ENCODE peak calls at places on chromosome 9, in five cellular contexts. One of them, this sample, is unnamed.

GRCh38 chr9:121807918-121808278 is 156.5 kb downstream of the DAB2IP start:
- DNase-seq in neural crest cell: no peak
- DNase-seq in B cell: no peak
- DNase-seq in GM12891: no peak
- DNase-seq in stimulated activated CD4-positive, alpha-beta T cell treated with anti-CD3 and anti-CD28 coated beads, Interleukin-1b, Interleukin-23, amount 100 ng/mL, for 4 hours: no peak
- DNase-seq in this sample: no peak

GRCh38 chr9:85228111-85228855 is 513.5 kb downstream of the AGTPBP1 start:
- DNase-seq in neural crest cell: no peak
- DNase-seq in B cell: no peak
- DNase-seq in GM12891: no peak
- DNase-seq in stimulated activated CD4-positive, alpha-beta T cell treated with anti-CD3 and anti-CD28 coated beads, Interleukin-1b, Interleukin-23, amount 100 ng/mL, for 4 hours: no peak
- DNase-seq in this sample: no peak

GRCh38 chr9:37676411-37676830 is 25.7 kb downstream of the FRMPD1 start:
- DNase-seq in neural crest cell: no peak
- DNase-seq in B cell: no peak
- DNase-seq in GM12891: no peak
- DNase-seq in stimulated activated CD4-positive, alpha-beta T cell treated with anti-CD3 and anti-CD28 coated beads, Interleukin-1b, Interleukin-23, amount 100 ng/mL, for 4 hours: no peak
- DNase-seq in this sample: no peak

GRCh38 chr9:108836771-108837170 is 19.0 kb downstream of the ACTL7B start:
- DNase-seq in neural crest cell: no peak
- DNase-seq in B cell: no peak
- DNase-seq in GM12891: no peak
- DNase-seq in stimulated activated CD4-positive, alpha-beta T cell treated with anti-CD3 and anti-CD28 coated beads, Interleukin-1b, Interleukin-23, amount 100 ng/mL, for 4 hours: no peak
- DNase-seq in this sample: no peak

GRCh38 chr9:121340676-121341392 is 29.2 kb downstream of the STOM start:
- DNase-seq in neural crest cell: no peak
- DNase-seq in B cell: no peak
- DNase-seq in GM12891: no peak
- DNase-seq in stimulated activated CD4-positive, alpha-beta T cell treated with anti-CD3 and anti-CD28 coated beads, Interleukin-1b, Interleukin-23, amount 100 ng/mL, for 4 hours: no peak
- DNase-seq in this sample: peak; percentile 16

GRCh38 chr9:35604578-35605335 is at the start of gene TESK1:
- DNase-seq in neural crest cell: peak; percentile 64
- DNase-seq in B cell: peak; percentile 92
- DNase-seq in GM12891: peak; percentile 94
- DNase-seq in stimulated activated CD4-positive, alpha-beta T cell treated with anti-CD3 and anti-CD28 coated beads, Interleukin-1b, Interleukin-23, amount 100 ng/mL, for 4 hours: peak; percentile 69
- DNase-seq in this sample: peak; percentile 89

GRCh38 chr9:116359958-116360357 is 206.4 kb downstream of the PAPPA start:
- DNase-seq in neural crest cell: no peak
- DNase-seq in B cell: no peak
- DNase-seq in GM12891: no peak
- DNase-seq in stimulated activated CD4-positive, alpha-beta T cell treated with anti-CD3 and anti-CD28 coated beads, Interleukin-1b, Interleukin-23, amount 100 ng/mL, for 4 hours: no peak
- DNase-seq in this sample: no peak

GRCh38 chr9:106149956-106150355 is 455.6 kb downstream of the TMEM38B start:
- DNase-seq in neural crest cell: no peak
- DNase-seq in B cell: no peak
- DNase-seq in GM12891: no peak
- DNase-seq in stimulated activated CD4-positive, alpha-beta T cell treated with anti-CD3 and anti-CD28 coated beads, Interleukin-1b, Interleukin-23, amount 100 ng/mL, for 4 hours: no peak
- DNase-seq in this sample: no peak

GRCh38 chr9:37608250-37608649 is 15.9 kb upstream of the TOMM5 start:
- DNase-seq in neural crest cell: no peak
- DNase-seq in B cell: no peak
- DNase-seq in GM12891: no peak
- DNase-seq in stimulated activated CD4-positive, alpha-beta T cell treated with anti-CD3 and anti-CD28 coated beads, Interleukin-1b, Interleukin-23, amount 100 ng/mL, for 4 hours: no peak
- DNase-seq in this sample: no peak

GRCh38 chr9:104923289-104923688 is 4.7 kb downstream of the ABCA1 start:
- DNase-seq in neural crest cell: no peak
- DNase-seq in B cell: no peak
- DNase-seq in GM12891: no peak
- DNase-seq in stimulated activated CD4-positive, alpha-beta T cell treated with anti-CD3 and anti-CD28 coated beads, Interleukin-1b, Interleukin-23, amount 100 ng/mL, for 4 hours: no peak
- DNase-seq in this sample: no peak

GRCh38 chr9:128406848-128407391 is 13.7 kb upstream of the CERCAM start:
- DNase-seq in neural crest cell: no peak
- DNase-seq in B cell: no peak
- DNase-seq in GM12891: no peak
- DNase-seq in stimulated activated CD4-positive, alpha-beta T cell treated with anti-CD3 and anti-CD28 coated beads, Interleukin-1b, Interleukin-23, amount 100 ng/mL, for 4 hours: no peak
- DNase-seq in this sample: no peak

GRCh38 chr9:977361-978116 is 1.1 kb downstream of the DMRT3 start:
- DNase-seq in neural crest cell: no peak
- DNase-seq in B cell: no peak
- DNase-seq in GM12891: no peak
- DNase-seq in stimulated activated CD4-positive, alpha-beta T cell treated with anti-CD3 and anti-CD28 coated beads, Interleukin-1b, Interleukin-23, amount 100 ng/mL, for 4 hours: no peak
- DNase-seq in this sample: no peak

GRCh38 chr9:127884427-127884911 is 7.0 kb upstream of the AK1 start:
- DNase-seq in neural crest cell: no peak
- DNase-seq in B cell: no peak
- DNase-seq in GM12891: no peak
- DNase-seq in stimulated activated CD4-positive, alpha-beta T cell treated with anti-CD3 and anti-CD28 coated beads, Interleukin-1b, Interleukin-23, amount 100 ng/mL, for 4 hours: no peak
- DNase-seq in this sample: no peak

GRCh38 chr9:11199335-11199734 is 586.5 kb upstream of the PTPRD start:
- DNase-seq in neural crest cell: no peak
- DNase-seq in B cell: no peak
- DNase-seq in GM12891: no peak
- DNase-seq in stimulated activated CD4-positive, alpha-beta T cell treated with anti-CD3 and anti-CD28 coated beads, Interleukin-1b, Interleukin-23, amount 100 ng/mL, for 4 hours: no peak
- DNase-seq in this sample: no peak

GRCh38 chr9:3004572-3004971 is 160.7 kb upstream of the PUM3 start:
- DNase-seq in neural crest cell: no peak
- DNase-seq in B cell: no peak
- DNase-seq in GM12891: no peak
- DNase-seq in stimulated activated CD4-positive, alpha-beta T cell treated with anti-CD3 and anti-CD28 coated beads, Interleukin-1b, Interleukin-23, amount 100 ng/mL, for 4 hours: no peak
- DNase-seq in this sample: no peak

GRCh38 chr9:76896035-76896434 is 9.9 kb downstream of the PRUNE2 start:
- DNase-seq in neural crest cell: no peak
- DNase-seq in B cell: no peak
- DNase-seq in GM12891: no peak
- DNase-seq in stimulated activated CD4-positive, alpha-beta T cell treated with anti-CD3 and anti-CD28 coated beads, Interleukin-1b, Interleukin-23, amount 100 ng/mL, for 4 hours: no peak
- DNase-seq in this sample: no peak

GRCh38 chr9:134492281-134492691 is 149.3 kb upstream of the COL5A1 start:
- DNase-seq in neural crest cell: no peak
- DNase-seq in B cell: no peak
- DNase-seq in GM12891: no peak
- DNase-seq in stimulated activated CD4-positive, alpha-beta T cell treated with anti-CD3 and anti-CD28 coated beads, Interleukin-1b, Interleukin-23, amount 100 ng/mL, for 4 hours: no peak
- DNase-seq in this sample: no peak

GRCh38 chr9:132238026-132238972 is 76.4 kb downstream of the NTNG2 start:
- DNase-seq in neural crest cell: no peak
- DNase-seq in B cell: no peak
- DNase-seq in GM12891: no peak
- DNase-seq in stimulated activated CD4-positive, alpha-beta T cell treated with anti-CD3 and anti-CD28 coated beads, Interleukin-1b, Interleukin-23, amount 100 ng/mL, for 4 hours: no peak
- DNase-seq in this sample: no peak

GRCh38 chr9:121884057-121884512 is 209.0 kb downstream of the TTLL11 start:
- DNase-seq in neural crest cell: peak; percentile 57
- DNase-seq in B cell: no peak
- DNase-seq in GM12891: no peak
- DNase-seq in stimulated activated CD4-positive, alpha-beta T cell treated with anti-CD3 and anti-CD28 coated beads, Interleukin-1b, Interleukin-23, amount 100 ng/mL, for 4 hours: no peak
- DNase-seq in this sample: no peak

GRCh38 chr9:78676623-78677022 is 379.7 kb downstream of the PSAT1 start:
- DNase-seq in neural crest cell: no peak
- DNase-seq in B cell: no peak
- DNase-seq in GM12891: no peak
- DNase-seq in stimulated activated CD4-positive, alpha-beta T cell treated with anti-CD3 and anti-CD28 coated beads, Interleukin-1b, Interleukin-23, amount 100 ng/mL, for 4 hours: no peak
- DNase-seq in this sample: no peak

GRCh38 chr9:114313186-114313585 is 9.7 kb upstream of the ORM1 start:
- DNase-seq in neural crest cell: no peak
- DNase-seq in B cell: no peak
- DNase-seq in GM12891: no peak
- DNase-seq in stimulated activated CD4-positive, alpha-beta T cell treated with anti-CD3 and anti-CD28 coated beads, Interleukin-1b, Interleukin-23, amount 100 ng/mL, for 4 hours: no peak
- DNase-seq in this sample: no peak

GRCh38 chr9:68538200-68538599 is 2.5 kb downstream of the TMEM252 start:
- DNase-seq in neural crest cell: no peak
- DNase-seq in B cell: no peak
- DNase-seq in GM12891: no peak
- DNase-seq in stimulated activated CD4-positive, alpha-beta T cell treated with anti-CD3 and anti-CD28 coated beads, Interleukin-1b, Interleukin-23, amount 100 ng/mL, for 4 hours: no peak
- DNase-seq in this sample: no peak

GRCh38 chr9:2271426-2271825 is 256.3 kb downstream of the SMARCA2 start:
- DNase-seq in neural crest cell: no peak
- DNase-seq in B cell: peak; percentile 13
- DNase-seq in GM12891: peak; percentile 35
- DNase-seq in stimulated activated CD4-positive, alpha-beta T cell treated with anti-CD3 and anti-CD28 coated beads, Interleukin-1b, Interleukin-23, amount 100 ng/mL, for 4 hours: no peak
- DNase-seq in this sample: peak; percentile 31

GRCh38 chr9:98479449-98479848 is 224.0 kb upstream of the TBC1D2 start:
- DNase-seq in neural crest cell: no peak
- DNase-seq in B cell: no peak
- DNase-seq in GM12891: no peak
- DNase-seq in stimulated activated CD4-positive, alpha-beta T cell treated with anti-CD3 and anti-CD28 coated beads, Interleukin-1b, Interleukin-23, amount 100 ng/mL, for 4 hours: no peak
- DNase-seq in this sample: no peak

GRCh38 chr9:2016411-2017208 is 1.5 kb downstream of the SMARCA2 start:
- DNase-seq in neural crest cell: peak; percentile 22
- DNase-seq in B cell: peak; percentile 85
- DNase-seq in GM12891: peak; percentile 36
- DNase-seq in stimulated activated CD4-positive, alpha-beta T cell treated with anti-CD3 and anti-CD28 coated beads, Interleukin-1b, Interleukin-23, amount 100 ng/mL, for 4 hours: peak; percentile 26
- DNase-seq in this sample: peak; percentile 61

GRCh38 chr9:113620377-113621161 is 157.0 kb downstream of the RGS3 start:
- DNase-seq in neural crest cell: no peak
- DNase-seq in B cell: no peak
- DNase-seq in GM12891: no peak
- DNase-seq in stimulated activated CD4-positive, alpha-beta T cell treated with anti-CD3 and anti-CD28 coated beads, Interleukin-1b, Interleukin-23, amount 100 ng/mL, for 4 hours: no peak
- DNase-seq in this sample: peak; percentile 83

GRCh38 chr9:76846307-76846706 is 59.6 kb downstream of the PRUNE2 start:
- DNase-seq in neural crest cell: no peak
- DNase-seq in B cell: no peak
- DNase-seq in GM12891: no peak
- DNase-seq in stimulated activated CD4-positive, alpha-beta T cell treated with anti-CD3 and anti-CD28 coated beads, Interleukin-1b, Interleukin-23, amount 100 ng/mL, for 4 hours: no peak
- DNase-seq in this sample: no peak

GRCh38 chr9:124045076-124045829 is 33.7 kb downstream of the LHX2 start:
- DNase-seq in neural crest cell: no peak
- DNase-seq in B cell: peak; percentile 24
- DNase-seq in GM12891: no peak
- DNase-seq in stimulated activated CD4-positive, alpha-beta T cell treated with anti-CD3 and anti-CD28 coated beads, Interleukin-1b, Interleukin-23, amount 100 ng/mL, for 4 hours: no peak
- DNase-seq in this sample: peak; percentile 31

GRCh38 chr9:14895806-14896205 is 14.4 kb downstream of the FREM1 start:
- DNase-seq in neural crest cell: no peak
- DNase-seq in B cell: no peak
- DNase-seq in GM12891: no peak
- DNase-seq in stimulated activated CD4-positive, alpha-beta T cell treated with anti-CD3 and anti-CD28 coated beads, Interleukin-1b, Interleukin-23, amount 100 ng/mL, for 4 hours: no peak
- DNase-seq in this sample: no peak

GRCh38 chr9:3675964-3676363 is 150.2 kb upstream of the RFX3 start:
- DNase-seq in neural crest cell: no peak
- DNase-seq in B cell: no peak
- DNase-seq in GM12891: no peak
- DNase-seq in stimulated activated CD4-positive, alpha-beta T cell treated with anti-CD3 and anti-CD28 coated beads, Interleukin-1b, Interleukin-23, amount 100 ng/mL, for 4 hours: no peak
- DNase-seq in this sample: no peak

GRCh38 chr9:38309324-38310195 is 82.9 kb upstream of the ALDH1B1 start:
- DNase-seq in neural crest cell: no peak
- DNase-seq in B cell: no peak
- DNase-seq in GM12891: no peak
- DNase-seq in stimulated activated CD4-positive, alpha-beta T cell treated with anti-CD3 and anti-CD28 coated beads, Interleukin-1b, Interleukin-23, amount 100 ng/mL, for 4 hours: no peak
- DNase-seq in this sample: no peak

GRCh38 chr9:133994359-133995011 is 2.4 kb upstream of the VAV2 start:
- DNase-seq in neural crest cell: peak; percentile 95
- DNase-seq in B cell: peak; percentile 87
- DNase-seq in GM12891: peak; percentile 84
- DNase-seq in stimulated activated CD4-positive, alpha-beta T cell treated with anti-CD3 and anti-CD28 coated beads, Interleukin-1b, Interleukin-23, amount 100 ng/mL, for 4 hours: peak; percentile 72
- DNase-seq in this sample: peak; percentile 81

GRCh38 chr9:85892406-85892805 is 48.5 kb upstream of the NAA35 start:
- DNase-seq in neural crest cell: no peak
- DNase-seq in B cell: no peak
- DNase-seq in GM12891: no peak
- DNase-seq in stimulated activated CD4-positive, alpha-beta T cell treated with anti-CD3 and anti-CD28 coated beads, Interleukin-1b, Interleukin-23, amount 100 ng/mL, for 4 hours: no peak
- DNase-seq in this sample: no peak

GRCh38 chr9:93898026-93898425 is 57.1 kb downstream of the BARX1 start:
- DNase-seq in neural crest cell: no peak
- DNase-seq in B cell: no peak
- DNase-seq in GM12891: no peak
- DNase-seq in stimulated activated CD4-positive, alpha-beta T cell treated with anti-CD3 and anti-CD28 coated beads, Interleukin-1b, Interleukin-23, amount 100 ng/mL, for 4 hours: no peak
- DNase-seq in this sample: no peak

This sample was measured in activated CD8-positive, alpha-beta T cell treated with anti-CD3 and anti-CD28 coated beads for 36 hours.